ENCODE peak calls at places on chromosomes 5 and 9, in four cellular contexts. One of them, this sample, is unnamed.

GRCh38 chr9:21506910-21507795 is 25.0 kb upstream of the IFNE start:
- DNase-seq in 8988T: no peak
- DNase-seq in anterior cingulate cortex: no peak
- DNase-seq in HL-60: peak; percentile 1
- DNase-seq in this sample: peak; percentile 82

GRCh38 chr5:71748360-71748759 is 29.3 kb downstream of the CARTPT start:
- DNase-seq in HL-60: no peak
- DNase-seq in 8988T: no peak
- DNase-seq in anterior cingulate cortex: peak; percentile 2
- DNase-seq in this sample: no peak

GRCh38 chr5:146283344-146283761 is 55.3 kb upstream of the POU4F3 start:
- DNase-seq in 8988T: peak; percentile 34
- DNase-seq in HL-60: no peak
- DNase-seq in anterior cingulate cortex: no peak
- DNase-seq in this sample: peak; percentile 85

GRCh38 chr5:38011641-38012188 is 171.9 kb upstream of the GDNF start:
- DNase-seq in HL-60: no peak
- DNase-seq in 8988T: no peak
- DNase-seq in anterior cingulate cortex: no peak
- DNase-seq in this sample: no peak

GRCh38 chr5:111563041-111563822 is 50.9 kb upstream of the STARD4 start:
- DNase-seq in HL-60: no peak
- DNase-seq in 8988T: no peak
- DNase-seq in anterior cingulate cortex: no peak
- DNase-seq in this sample: peak; percentile 87

GRCh38 chr5:5065472-5065871 is 74.7 kb upstream of the ADAMTS16 start:
- DNase-seq in 8988T: no peak
- DNase-seq in anterior cingulate cortex: no peak
- DNase-seq in HL-60: no peak
- DNase-seq in this sample: no peak

GRCh38 chr5:125277494-125278154 is 531.2 kb upstream of the ZNF608 start:
- DNase-seq in 8988T: peak; percentile 15
- DNase-seq in HL-60: no peak
- DNase-seq in anterior cingulate cortex: no peak
- DNase-seq in this sample: peak; percentile 70

GRCh38 chr5:151167022-151167421 is 9.4 kb upstream of the ANXA6 start:
- DNase-seq in 8988T: no peak
- DNase-seq in anterior cingulate cortex: no peak
- DNase-seq in HL-60: no peak
- DNase-seq in this sample: no peak

GRCh38 chr5:9927106-9927505 is 297.0 kb upstream of the TAS2R1 start:
- DNase-seq in HL-60: no peak
- DNase-seq in anterior cingulate cortex: no peak
- DNase-seq in 8988T: no peak
- DNase-seq in this sample: no peak

GRCh38 chr5:133996683-133997252 is 8.0 kb downstream of the VDAC1 start:
- DNase-seq in 8988T: no peak
- DNase-seq in HL-60: no peak
- DNase-seq in anterior cingulate cortex: no peak
- DNase-seq in this sample: no peak

GRCh38 chr9:73270967-73271722 is 119.5 kb downstream of the ANXA1 start:
- DNase-seq in HL-60: peak; percentile 8
- DNase-seq in anterior cingulate cortex: no peak
- DNase-seq in 8988T: no peak
- DNase-seq in this sample: peak; percentile 8

GRCh38 chr9:77830618-77831285 is 182.6 kb upstream of the GNA14 start:
- DNase-seq in anterior cingulate cortex: no peak
- DNase-seq in 8988T: no peak
- DNase-seq in HL-60: no peak
- DNase-seq in this sample: no peak

GRCh38 chr9:88658311-88658822 is 123.4 kb downstream of the NXNL2 start:
- DNase-seq in anterior cingulate cortex: peak; percentile 14
- DNase-seq in 8988T: no peak
- DNase-seq in HL-60: no peak
- DNase-seq in this sample: no peak

GRCh38 chr5:6770826-6771607 is 57.8 kb downstream of the TENT4A start:
- DNase-seq in HL-60: no peak
- DNase-seq in 8988T: no peak
- DNase-seq in anterior cingulate cortex: no peak
- DNase-seq in this sample: no peak

GRCh38 chr9:29211681-29212589 is 1638.7 kb upstream of the C9orf72 start:
- DNase-seq in HL-60: no peak
- DNase-seq in 8988T: no peak
- DNase-seq in anterior cingulate cortex: peak; percentile 23
- DNase-seq in this sample: no peak

GRCh38 chr5:139495644-139496435 is 13.3 kb upstream of the STING1 start:
- DNase-seq in anterior cingulate cortex: no peak
- DNase-seq in 8988T: no peak
- DNase-seq in HL-60: peak; percentile 9
- DNase-seq in this sample: no peak

GRCh38 chr5:91332267-91333044 is 50.7 kb downstream of the ARRDC3 start:
- DNase-seq in 8988T: peak; percentile 39
- DNase-seq in anterior cingulate cortex: no peak
- DNase-seq in HL-60: no peak
- DNase-seq in this sample: no peak

GRCh38 chr5:104299998-104300706 is 737.6 kb upstream of the NUDT12 start:
- DNase-seq in 8988T: no peak
- DNase-seq in HL-60: no peak
- DNase-seq in anterior cingulate cortex: no peak
- DNase-seq in this sample: no peak

GRCh38 chr9:5510360-5510931 is at the start of gene PDCD1LG2:
- DNase-seq in anterior cingulate cortex: no peak
- DNase-seq in 8988T: no peak
- DNase-seq in HL-60: no peak
- DNase-seq in this sample: peak; percentile 44

GRCh38 chr5:152072076-152072475 is 147.4 kb upstream of the GLRA1 start:
- DNase-seq in 8988T: no peak
- DNase-seq in anterior cingulate cortex: no peak
- DNase-seq in HL-60: no peak
- DNase-seq in this sample: no peak

GRCh38 chr5:171596391-171596878 is 177.0 kb downstream of the FGF18 start:
- DNase-seq in HL-60: no peak
- DNase-seq in anterior cingulate cortex: no peak
- DNase-seq in 8988T: peak; percentile 78
- DNase-seq in this sample: peak; percentile 21

GRCh38 chr5:123670981-123671557 is 159.1 kb downstream of the CSNK1G3 start:
- DNase-seq in HL-60: no peak
- DNase-seq in 8988T: no peak
- DNase-seq in anterior cingulate cortex: peak; percentile 13
- DNase-seq in this sample: no peak

GRCh38 chr5:78399115-78399514 is 38.7 kb downstream of the SCAMP1 start:
- DNase-seq in anterior cingulate cortex: no peak
- DNase-seq in HL-60: no peak
- DNase-seq in 8988T: no peak
- DNase-seq in this sample: no peak

GRCh38 chr5:62575066-62575465 is 3.6 kb upstream of the LRRC70 start:
- DNase-seq in HL-60: no peak
- DNase-seq in 8988T: no peak
- DNase-seq in anterior cingulate cortex: no peak
- DNase-seq in this sample: no peak

GRCh38 chr5:34536699-34537098 is 119.4 kb upstream of the RAI14 start:
- DNase-seq in 8988T: no peak
- DNase-seq in anterior cingulate cortex: no peak
- DNase-seq in HL-60: no peak
- DNase-seq in this sample: no peak

GRCh38 chr5:158246661-158247060 is 387.7 kb upstream of the CLINT1 start:
- DNase-seq in HL-60: no peak
- DNase-seq in 8988T: no peak
- DNase-seq in anterior cingulate cortex: no peak
- DNase-seq in this sample: no peak

GRCh38 chr5:111932628-111933027 is 175.6 kb upstream of the NREP start:
- DNase-seq in anterior cingulate cortex: no peak
- DNase-seq in HL-60: no peak
- DNase-seq in 8988T: no peak
- DNase-seq in this sample: no peak

GRCh38 chr5:35384658-35385057 is 154.4 kb upstream of the PRLR start:
- DNase-seq in anterior cingulate cortex: no peak
- DNase-seq in 8988T: no peak
- DNase-seq in HL-60: no peak
- DNase-seq in this sample: no peak

GRCh38 chr5:33091571-33092363 is 349.0 kb upstream of the TARS1 start:
- DNase-seq in HL-60: no peak
- DNase-seq in 8988T: no peak
- DNase-seq in anterior cingulate cortex: no peak
- DNase-seq in this sample: peak; percentile 93

GRCh38 chr5:140408750-140409241 is 7.2 kb downstream of the ANKHD1 start:
- DNase-seq in 8988T: no peak
- DNase-seq in anterior cingulate cortex: no peak
- DNase-seq in HL-60: no peak
- DNase-seq in this sample: no peak

GRCh38 chr9:2228132-2228531 is 213.0 kb downstream of the SMARCA2 start:
- DNase-seq in 8988T: no peak
- DNase-seq in anterior cingulate cortex: no peak
- DNase-seq in HL-60: peak; percentile 87
- DNase-seq in this sample: no peak

GRCh38 chr5:120765189-120765588 is 301.1 kb downstream of the PRR16 start:
- DNase-seq in HL-60: no peak
- DNase-seq in 8988T: no peak
- DNase-seq in anterior cingulate cortex: no peak
- DNase-seq in this sample: no peak

GRCh38 chr5:157252741-157253465 is 13.0 kb upstream of the CYFIP2 start:
- DNase-seq in 8988T: no peak
- DNase-seq in anterior cingulate cortex: no peak
- DNase-seq in HL-60: no peak
- DNase-seq in this sample: peak; percentile 9

GRCh38 chr5:156942064-156942463 is 21.0 kb downstream of the TIMD4 start:
- DNase-seq in anterior cingulate cortex: no peak
- DNase-seq in HL-60: no peak
- DNase-seq in 8988T: no peak
- DNase-seq in this sample: no peak

GRCh38 chr9:112493738-112494137 is 7.1 kb downstream of the KIAA1958 start:
- DNase-seq in HL-60: no peak
- DNase-seq in 8988T: no peak
- DNase-seq in anterior cingulate cortex: no peak
- DNase-seq in this sample: peak; percentile 51

GRCh38 chr5:120684749-120685415 is 220.8 kb downstream of the PRR16 start:
- DNase-seq in HL-60: no peak
- DNase-seq in 8988T: peak; percentile 11
- DNase-seq in anterior cingulate cortex: no peak
- DNase-seq in this sample: no peak

This sample was measured in BJ.